ENCODE peak calls at places on chromosome 2, in ten cellular contexts. One of them, this sample, is unnamed.

GRCh38 chr2:9430316-9431293 is 7.2 kb downstream of the CPSF3 start:
- DNase-seq in NCI-H345: no peak
- DNase-seq in CD8-positive, alpha-beta memory T cell: no peak
- DNase-seq in activated naive CD8-positive, alpha-beta T cell treated with anti-CD3 and anti-CD28 coated beads, Interleukin-2, amount 50 U/mL, for 24 hours: no peak
- DNase-seq in stimulated activated CD4-positive, alpha-beta T cell treated with anti-CD3 and anti-CD28 coated beads, Interleukin-1b, Interleukin-23, amount 100 ng/mL, for 48 hours: no peak
- DNase-seq in globus pallidus: no peak
- DNase-seq in epithelial cell of esophagus: peak; percentile 28
- DNase-seq in NCI-H69: no peak
- DNase-seq in SW480: no peak
- DNase-seq in hepatocyte: no peak
- DNase-seq in this sample: no peak

GRCh38 chr2:171811229-171811628 is 82.8 kb downstream of the SLC25A12 start:
- DNase-seq in SW480: peak; percentile 63
- DNase-seq in hepatocyte: peak; percentile 18
- DNase-seq in globus pallidus: no peak
- DNase-seq in stimulated activated CD4-positive, alpha-beta T cell treated with anti-CD3 and anti-CD28 coated beads, Interleukin-1b, Interleukin-23, amount 100 ng/mL, for 48 hours: no peak
- DNase-seq in NCI-H345: peak; percentile 36
- DNase-seq in activated naive CD8-positive, alpha-beta T cell treated with anti-CD3 and anti-CD28 coated beads, Interleukin-2, amount 50 U/mL, for 24 hours: no peak
- DNase-seq in epithelial cell of esophagus: peak; percentile 54
- DNase-seq in NCI-H69: peak; percentile 62
- DNase-seq in CD8-positive, alpha-beta memory T cell: no peak
- DNase-seq in this sample: no peak

GRCh38 chr2:30300456-30301221 is 69.3 kb downstream of the LBH start:
- DNase-seq in activated naive CD8-positive, alpha-beta T cell treated with anti-CD3 and anti-CD28 coated beads, Interleukin-2, amount 50 U/mL, for 24 hours: no peak
- DNase-seq in NCI-H69: peak; percentile 31
- DNase-seq in SW480: no peak
- DNase-seq in NCI-H345: no peak
- DNase-seq in globus pallidus: no peak
- DNase-seq in stimulated activated CD4-positive, alpha-beta T cell treated with anti-CD3 and anti-CD28 coated beads, Interleukin-1b, Interleukin-23, amount 100 ng/mL, for 48 hours: no peak
- DNase-seq in epithelial cell of esophagus: no peak
- DNase-seq in hepatocyte: no peak
- DNase-seq in CD8-positive, alpha-beta memory T cell: no peak
- DNase-seq in this sample: no peak

GRCh38 chr2:70966681-70967080 is 11.7 kb upstream of the ANKRD53 start:
- DNase-seq in epithelial cell of esophagus: no peak
- DNase-seq in activated naive CD8-positive, alpha-beta T cell treated with anti-CD3 and anti-CD28 coated beads, Interleukin-2, amount 50 U/mL, for 24 hours: no peak
- DNase-seq in globus pallidus: no peak
- DNase-seq in hepatocyte: no peak
- DNase-seq in NCI-H69: no peak
- DNase-seq in CD8-positive, alpha-beta memory T cell: no peak
- DNase-seq in stimulated activated CD4-positive, alpha-beta T cell treated with anti-CD3 and anti-CD28 coated beads, Interleukin-1b, Interleukin-23, amount 100 ng/mL, for 48 hours: no peak
- DNase-seq in SW480: no peak
- DNase-seq in NCI-H345: no peak
- DNase-seq in this sample: no peak

GRCh38 chr2:172172513-172173217 is 70.0 kb upstream of the DLX2 start:
- DNase-seq in SW480: peak; percentile 75
- DNase-seq in activated naive CD8-positive, alpha-beta T cell treated with anti-CD3 and anti-CD28 coated beads, Interleukin-2, amount 50 U/mL, for 24 hours: peak; percentile 69
- DNase-seq in CD8-positive, alpha-beta memory T cell: peak; percentile 55
- DNase-seq in NCI-H345: peak; percentile 76
- DNase-seq in epithelial cell of esophagus: peak; percentile 77
- DNase-seq in stimulated activated CD4-positive, alpha-beta T cell treated with anti-CD3 and anti-CD28 coated beads, Interleukin-1b, Interleukin-23, amount 100 ng/mL, for 48 hours: peak; percentile 53
- DNase-seq in globus pallidus: peak; percentile 37
- DNase-seq in hepatocyte: peak; percentile 88
- DNase-seq in NCI-H69: peak; percentile 85
- DNase-seq in this sample: peak; percentile 63

GRCh38 chr2:46862430-46862829 is 53.2 kb downstream of the MCFD2 start:
- DNase-seq in NCI-H345: no peak
- DNase-seq in hepatocyte: no peak
- DNase-seq in SW480: no peak
- DNase-seq in globus pallidus: no peak
- DNase-seq in NCI-H69: no peak
- DNase-seq in activated naive CD8-positive, alpha-beta T cell treated with anti-CD3 and anti-CD28 coated beads, Interleukin-2, amount 50 U/mL, for 24 hours: no peak
- DNase-seq in CD8-positive, alpha-beta memory T cell: no peak
- DNase-seq in stimulated activated CD4-positive, alpha-beta T cell treated with anti-CD3 and anti-CD28 coated beads, Interleukin-1b, Interleukin-23, amount 100 ng/mL, for 48 hours: no peak
- DNase-seq in epithelial cell of esophagus: peak; percentile 36
- DNase-seq in this sample: no peak

GRCh38 chr2:54797307-54797706 is 73.8 kb downstream of the EML6 start:
- DNase-seq in NCI-H345: no peak
- DNase-seq in SW480: no peak
- DNase-seq in globus pallidus: no peak
- DNase-seq in hepatocyte: no peak
- DNase-seq in CD8-positive, alpha-beta memory T cell: no peak
- DNase-seq in activated naive CD8-positive, alpha-beta T cell treated with anti-CD3 and anti-CD28 coated beads, Interleukin-2, amount 50 U/mL, for 24 hours: no peak
- DNase-seq in stimulated activated CD4-positive, alpha-beta T cell treated with anti-CD3 and anti-CD28 coated beads, Interleukin-1b, Interleukin-23, amount 100 ng/mL, for 48 hours: no peak
- DNase-seq in epithelial cell of esophagus: no peak
- DNase-seq in NCI-H69: no peak
- DNase-seq in this sample: no peak

GRCh38 chr2:144300632-144301031 is 219.3 kb downstream of the ZEB2 start:
- DNase-seq in stimulated activated CD4-positive, alpha-beta T cell treated with anti-CD3 and anti-CD28 coated beads, Interleukin-1b, Interleukin-23, amount 100 ng/mL, for 48 hours: no peak
- DNase-seq in NCI-H69: no peak
- DNase-seq in epithelial cell of esophagus: no peak
- DNase-seq in activated naive CD8-positive, alpha-beta T cell treated with anti-CD3 and anti-CD28 coated beads, Interleukin-2, amount 50 U/mL, for 24 hours: no peak
- DNase-seq in NCI-H345: no peak
- DNase-seq in CD8-positive, alpha-beta memory T cell: no peak
- DNase-seq in globus pallidus: no peak
- DNase-seq in SW480: no peak
- DNase-seq in hepatocyte: no peak
- DNase-seq in this sample: no peak

GRCh38 chr2:241350530-241350877 is 5.6 kb upstream of the FARP2 start:
- DNase-seq in SW480: no peak
- DNase-seq in stimulated activated CD4-positive, alpha-beta T cell treated with anti-CD3 and anti-CD28 coated beads, Interleukin-1b, Interleukin-23, amount 100 ng/mL, for 48 hours: no peak
- DNase-seq in epithelial cell of esophagus: no peak
- DNase-seq in NCI-H345: no peak
- DNase-seq in activated naive CD8-positive, alpha-beta T cell treated with anti-CD3 and anti-CD28 coated beads, Interleukin-2, amount 50 U/mL, for 24 hours: no peak
- DNase-seq in hepatocyte: no peak
- DNase-seq in globus pallidus: no peak
- DNase-seq in CD8-positive, alpha-beta memory T cell: no peak
- DNase-seq in NCI-H69: no peak
- DNase-seq in this sample: no peak

GRCh38 chr2:129008055-129008880 is 689.6 kb upstream of the HS6ST1 start:
- DNase-seq in globus pallidus: no peak
- DNase-seq in NCI-H345: peak; percentile 10
- DNase-seq in hepatocyte: no peak
- DNase-seq in stimulated activated CD4-positive, alpha-beta T cell treated with anti-CD3 and anti-CD28 coated beads, Interleukin-1b, Interleukin-23, amount 100 ng/mL, for 48 hours: no peak
- DNase-seq in NCI-H69: no peak
- DNase-seq in CD8-positive, alpha-beta memory T cell: no peak
- DNase-seq in activated naive CD8-positive, alpha-beta T cell treated with anti-CD3 and anti-CD28 coated beads, Interleukin-2, amount 50 U/mL, for 24 hours: no peak
- DNase-seq in SW480: no peak
- DNase-seq in epithelial cell of esophagus: peak; percentile 72
- DNase-seq in this sample: no peak

GRCh38 chr2:64267699-64268098 is 123.5 kb upstream of the PELI1 start:
- DNase-seq in globus pallidus: no peak
- DNase-seq in hepatocyte: no peak
- DNase-seq in SW480: no peak
- DNase-seq in NCI-H69: no peak
- DNase-seq in NCI-H345: no peak
- DNase-seq in epithelial cell of esophagus: no peak
- DNase-seq in CD8-positive, alpha-beta memory T cell: no peak
- DNase-seq in activated naive CD8-positive, alpha-beta T cell treated with anti-CD3 and anti-CD28 coated beads, Interleukin-2, amount 50 U/mL, for 24 hours: no peak
- DNase-seq in stimulated activated CD4-positive, alpha-beta T cell treated with anti-CD3 and anti-CD28 coated beads, Interleukin-1b, Interleukin-23, amount 100 ng/mL, for 48 hours: no peak
- DNase-seq in this sample: no peak

GRCh38 chr2:138201326-138201725 is 237.1 kb downstream of the HNMT start:
- DNase-seq in stimulated activated CD4-positive, alpha-beta T cell treated with anti-CD3 and anti-CD28 coated beads, Interleukin-1b, Interleukin-23, amount 100 ng/mL, for 48 hours: no peak
- DNase-seq in NCI-H69: no peak
- DNase-seq in epithelial cell of esophagus: peak; percentile 41
- DNase-seq in NCI-H345: no peak
- DNase-seq in activated naive CD8-positive, alpha-beta T cell treated with anti-CD3 and anti-CD28 coated beads, Interleukin-2, amount 50 U/mL, for 24 hours: no peak
- DNase-seq in CD8-positive, alpha-beta memory T cell: no peak
- DNase-seq in hepatocyte: no peak
- DNase-seq in SW480: no peak
- DNase-seq in globus pallidus: no peak
- DNase-seq in this sample: no peak

GRCh38 chr2:1538663-1539062 is 125.4 kb downstream of the TPO start:
- DNase-seq in hepatocyte: peak; percentile 45
- DNase-seq in NCI-H69: no peak
- DNase-seq in CD8-positive, alpha-beta memory T cell: no peak
- DNase-seq in SW480: peak; percentile 48
- DNase-seq in NCI-H345: peak; percentile 63
- DNase-seq in stimulated activated CD4-positive, alpha-beta T cell treated with anti-CD3 and anti-CD28 coated beads, Interleukin-1b, Interleukin-23, amount 100 ng/mL, for 48 hours: peak; percentile 37
- DNase-seq in epithelial cell of esophagus: peak; percentile 12
- DNase-seq in globus pallidus: no peak
- DNase-seq in activated naive CD8-positive, alpha-beta T cell treated with anti-CD3 and anti-CD28 coated beads, Interleukin-2, amount 50 U/mL, for 24 hours: no peak
- DNase-seq in this sample: no peak

GRCh38 chr2:127594116-127594591 is 51.8 kb upstream of the GPR17 start:
- DNase-seq in epithelial cell of esophagus: no peak
- DNase-seq in SW480: no peak
- DNase-seq in activated naive CD8-positive, alpha-beta T cell treated with anti-CD3 and anti-CD28 coated beads, Interleukin-2, amount 50 U/mL, for 24 hours: no peak
- DNase-seq in CD8-positive, alpha-beta memory T cell: no peak
- DNase-seq in hepatocyte: no peak
- DNase-seq in NCI-H69: no peak
- DNase-seq in stimulated activated CD4-positive, alpha-beta T cell treated with anti-CD3 and anti-CD28 coated beads, Interleukin-1b, Interleukin-23, amount 100 ng/mL, for 48 hours: no peak
- DNase-seq in NCI-H345: no peak
- DNase-seq in globus pallidus: no peak
- DNase-seq in this sample: no peak

GRCh38 chr2:133568172-133568571 is at the start of gene NCKAP5:
- DNase-seq in NCI-H69: no peak
- DNase-seq in epithelial cell of esophagus: peak; percentile 76
- DNase-seq in globus pallidus: peak; percentile 84
- DNase-seq in hepatocyte: peak; percentile 81
- DNase-seq in stimulated activated CD4-positive, alpha-beta T cell treated with anti-CD3 and anti-CD28 coated beads, Interleukin-1b, Interleukin-23, amount 100 ng/mL, for 48 hours: no peak
- DNase-seq in NCI-H345: peak; percentile 34
- DNase-seq in SW480: no peak
- DNase-seq in CD8-positive, alpha-beta memory T cell: no peak
- DNase-seq in activated naive CD8-positive, alpha-beta T cell treated with anti-CD3 and anti-CD28 coated beads, Interleukin-2, amount 50 U/mL, for 24 hours: no peak
- DNase-seq in this sample: no peak

GRCh38 chr2:206693399-206694137 is 24.6 kb downstream of the DYTN start:
- DNase-seq in SW480: peak; percentile 57
- DNase-seq in CD8-positive, alpha-beta memory T cell: peak; percentile 20
- DNase-seq in hepatocyte: peak; percentile 68
- DNase-seq in epithelial cell of esophagus: peak; percentile 75
- DNase-seq in NCI-H345: peak; percentile 70
- DNase-seq in NCI-H69: peak; percentile 58
- DNase-seq in activated naive CD8-positive, alpha-beta T cell treated with anti-CD3 and anti-CD28 coated beads, Interleukin-2, amount 50 U/mL, for 24 hours: peak; percentile 22
- DNase-seq in stimulated activated CD4-positive, alpha-beta T cell treated with anti-CD3 and anti-CD28 coated beads, Interleukin-1b, Interleukin-23, amount 100 ng/mL, for 48 hours: no peak
- DNase-seq in globus pallidus: peak; percentile 54
- DNase-seq in this sample: peak; percentile 85

GRCh38 chr2:198697218-198697617 is 760.5 kb downstream of the SATB2 start:
- DNase-seq in activated naive CD8-positive, alpha-beta T cell treated with anti-CD3 and anti-CD28 coated beads, Interleukin-2, amount 50 U/mL, for 24 hours: no peak
- DNase-seq in epithelial cell of esophagus: no peak
- DNase-seq in NCI-H69: no peak
- DNase-seq in stimulated activated CD4-positive, alpha-beta T cell treated with anti-CD3 and anti-CD28 coated beads, Interleukin-1b, Interleukin-23, amount 100 ng/mL, for 48 hours: no peak
- DNase-seq in NCI-H345: peak; percentile 51
- DNase-seq in hepatocyte: peak; percentile 28
- DNase-seq in SW480: no peak
- DNase-seq in globus pallidus: no peak
- DNase-seq in CD8-positive, alpha-beta memory T cell: no peak
- DNase-seq in this sample: no peak

This sample was measured in trophoblast cell.